ENCODE peak calls at places on chromosomes 5 and 9, in five cellular contexts. M, Y, O, B and F are unnamed samples.
A peak's percentile ranks its signal among the peaks of the same experiment; 100 is the strongest.

GRCh38 chr5:132134384-132134783 is 60.8 kb downstream of the CSF2 start:
- DNase-seq in O (no peak), Y (no peak), B (no peak), M (no peak), F (no peak)

GRCh38 chr5:39943811-39944210 is 519.0 kb upstream of the DAB2 start:
- DNase-seq in B (no peak), Y (no peak), M (no peak), O (no peak), F (no peak)

GRCh38 chr5:75639912-75640311 is 28.7 kb downstream of the ANKDD1B start:
- DNase-seq in O (no peak), Y (no peak), B (no peak), M (no peak), F (no peak)

GRCh38 chr5:135053989-135054388 is 20.0 kb upstream of the PITX1 start:
- DNase-seq in M (no peak), Y (no peak), B (no peak), O (no peak), F (no peak)

GRCh38 chr5:6262651-6263363 is 115.5 kb downstream of the MED10 start:
- DNase-seq in Y (no peak), M (no peak), B (no peak), O (no peak), F (no peak)

GRCh38 chr5:1005904-1006655 is 2.5 kb upstream of the NKD2 start:
- DNase-seq in Y (no peak), B (no peak), M (peak; percentile 5), O (peak; percentile 3), F (no peak)

GRCh38 chr5:86977808-86978207 is 289.9 kb upstream of the RASA1 start:
- DNase-seq in Y (no peak), M (no peak), B (no peak), O (no peak), F (no peak)

GRCh38 chr5:150129454-150129812 is 26.2 kb downstream of the PDGFRB start:
- DNase-seq in B (no peak), M (no peak), Y (no peak), O (no peak), F (no peak)

GRCh38 chr9:120445974-120446373 is 134.0 kb downstream of the CDK5RAP2 start:
- DNase-seq in Y (no peak), B (no peak), M (no peak), O (no peak), F (no peak)

GRCh38 chr9:136587145-136587943 is 41.5 kb upstream of the NOTCH1 start:
- DNase-seq in B (peak; percentile 74), Y (no peak), M (peak; percentile 65), O (peak; percentile 80), F (peak; percentile 38)